ENCODE peak calls at places on chromosomes 11 and 22, in six cellular contexts. One of them, this sample, is unnamed.

GRCh38 chr11:3942956-3943497 is 87.6 kb downstream of the STIM1 start:
- DNase-seq in mucosa of gallbladder: no peak
- DNase-seq in EH: peak; percentile 43
- DNase-seq in colonic mucosa: no peak
- DNase-seq in astrocyte of the spinal cord: no peak
- DNase-seq in endothelial cell: no peak
- DNase-seq in this sample: no peak

GRCh38 chr22:37996079-37996478 is 11.7 kb upstream of the SOX10 start:
- DNase-seq in mucosa of gallbladder: no peak
- DNase-seq in EH: no peak
- DNase-seq in colonic mucosa: no peak
- DNase-seq in astrocyte of the spinal cord: no peak
- DNase-seq in endothelial cell: no peak
- DNase-seq in this sample: no peak

GRCh38 chr11:113773092-113773415 is 438 bp downstream of the ZW10 start:
- DNase-seq in mucosa of gallbladder: no peak
- DNase-seq in EH: peak; percentile 46
- DNase-seq in colonic mucosa: peak; percentile 48
- DNase-seq in astrocyte of the spinal cord: no peak
- DNase-seq in endothelial cell: peak; percentile 35
- DNase-seq in this sample: no peak

GRCh38 chr11:1862588-1863351 is 9.9 kb downstream of the LSP1 start:
- DNase-seq in mucosa of gallbladder: no peak
- DNase-seq in EH: peak; percentile 30
- DNase-seq in colonic mucosa: no peak
- DNase-seq in astrocyte of the spinal cord: peak; percentile 68
- DNase-seq in endothelial cell: no peak
- DNase-seq in this sample: no peak

GRCh38 chr11:47161134-47161854 is 15.4 kb downstream of the ARFGAP2 start:
- DNase-seq in mucosa of gallbladder: peak; percentile 61
- DNase-seq in EH: peak; percentile 77
- DNase-seq in colonic mucosa: peak; percentile 65
- DNase-seq in astrocyte of the spinal cord: peak; percentile 70
- DNase-seq in endothelial cell: peak; percentile 74
- DNase-seq in this sample: no peak

GRCh38 chr11:99316761-99317475 is 296.2 kb downstream of the CNTN5 start:
- DNase-seq in mucosa of gallbladder: no peak
- DNase-seq in EH: no peak
- DNase-seq in colonic mucosa: no peak
- DNase-seq in astrocyte of the spinal cord: peak; percentile 5
- DNase-seq in endothelial cell: no peak
- DNase-seq in this sample: no peak

GRCh38 chr11:10325398-10326079 is 20.7 kb downstream of the ADM start:
- DNase-seq in mucosa of gallbladder: no peak
- DNase-seq in EH: peak; percentile 96
- DNase-seq in colonic mucosa: no peak
- DNase-seq in astrocyte of the spinal cord: peak; percentile 96
- DNase-seq in endothelial cell: no peak
- DNase-seq in this sample: no peak

GRCh38 chr11:59765068-59765770 is 10.0 kb downstream of the STX3 start:
- DNase-seq in mucosa of gallbladder: no peak
- DNase-seq in EH: no peak
- DNase-seq in colonic mucosa: peak; percentile 54
- DNase-seq in astrocyte of the spinal cord: no peak
- DNase-seq in endothelial cell: no peak
- DNase-seq in this sample: no peak

GRCh38 chr11:12090761-12091261 is 19.6 kb upstream of the MICAL2 start:
- DNase-seq in mucosa of gallbladder: peak; percentile 93
- DNase-seq in EH: no peak
- DNase-seq in colonic mucosa: peak; percentile 93
- DNase-seq in astrocyte of the spinal cord: no peak
- DNase-seq in endothelial cell: no peak
- DNase-seq in this sample: no peak

GRCh38 chr11:113603277-113604059 is 102.6 kb downstream of the TMPRSS5 start:
- DNase-seq in mucosa of gallbladder: peak; percentile 11
- DNase-seq in EH: peak; percentile 31
- DNase-seq in colonic mucosa: no peak
- DNase-seq in astrocyte of the spinal cord: peak; percentile 55
- DNase-seq in endothelial cell: no peak
- DNase-seq in this sample: no peak

GRCh38 chr11:120667281-120667680 is 155.7 kb downstream of the GRIK4 start:
- DNase-seq in mucosa of gallbladder: no peak
- DNase-seq in EH: peak; percentile 3
- DNase-seq in colonic mucosa: no peak
- DNase-seq in astrocyte of the spinal cord: no peak
- DNase-seq in endothelial cell: no peak
- DNase-seq in this sample: no peak

GRCh38 chr22:43883719-43884415 is 7.9 kb downstream of the PNPLA5 start:
- DNase-seq in mucosa of gallbladder: no peak
- DNase-seq in EH: no peak
- DNase-seq in colonic mucosa: no peak
- DNase-seq in astrocyte of the spinal cord: no peak
- DNase-seq in endothelial cell: no peak
- DNase-seq in this sample: no peak

GRCh38 chr11:101866619-101867491 is 48.0 kb upstream of the CEP126 start:
- DNase-seq in mucosa of gallbladder: peak; percentile 61
- DNase-seq in EH: peak; percentile 89
- DNase-seq in colonic mucosa: no peak
- DNase-seq in astrocyte of the spinal cord: peak; percentile 28
- DNase-seq in endothelial cell: no peak
- DNase-seq in this sample: no peak

GRCh38 chr11:5197538-5197937 is 2.9 kb downstream of the OR51V1 start:
- DNase-seq in mucosa of gallbladder: no peak
- DNase-seq in EH: peak; percentile 40
- DNase-seq in colonic mucosa: no peak
- DNase-seq in astrocyte of the spinal cord: no peak
- DNase-seq in endothelial cell: no peak
- DNase-seq in this sample: peak; percentile 33

GRCh38 chr22:36798671-36799066 is 18.2 kb downstream of the PVALB start:
- DNase-seq in mucosa of gallbladder: no peak
- DNase-seq in EH: no peak
- DNase-seq in colonic mucosa: no peak
- DNase-seq in astrocyte of the spinal cord: no peak
- DNase-seq in endothelial cell: no peak
- DNase-seq in this sample: no peak

GRCh38 chr11:40230821-40231220 is 1228.6 kb downstream of the LRRC4C start:
- DNase-seq in mucosa of gallbladder: no peak
- DNase-seq in EH: no peak
- DNase-seq in colonic mucosa: no peak
- DNase-seq in astrocyte of the spinal cord: no peak
- DNase-seq in endothelial cell: no peak
- DNase-seq in this sample: no peak

GRCh38 chr11:120400564-120401364 is 64.6 kb downstream of the ARHGEF12 start:
- DNase-seq in mucosa of gallbladder: peak; percentile 38
- DNase-seq in EH: peak; percentile 98
- DNase-seq in colonic mucosa: peak; percentile 43
- DNase-seq in astrocyte of the spinal cord: peak; percentile 98
- DNase-seq in endothelial cell: no peak
- DNase-seq in this sample: peak; percentile 92

GRCh38 chr22:46414704-46415103 is 79.2 kb downstream of the TRMU start:
- DNase-seq in mucosa of gallbladder: no peak
- DNase-seq in EH: no peak
- DNase-seq in colonic mucosa: no peak
- DNase-seq in astrocyte of the spinal cord: no peak
- DNase-seq in endothelial cell: no peak
- DNase-seq in this sample: no peak

GRCh38 chr22:48282804-48283203 is 1520.4 kb downstream of the TBC1D22A start:
- DNase-seq in mucosa of gallbladder: no peak
- DNase-seq in EH: no peak
- DNase-seq in colonic mucosa: no peak
- DNase-seq in astrocyte of the spinal cord: no peak
- DNase-seq in endothelial cell: no peak
- DNase-seq in this sample: no peak

GRCh38 chr22:17772249-17772962 is 1.9 kb downstream of the BID start:
- DNase-seq in mucosa of gallbladder: no peak
- DNase-seq in EH: peak; percentile 61
- DNase-seq in colonic mucosa: no peak
- DNase-seq in astrocyte of the spinal cord: no peak
- DNase-seq in endothelial cell: no peak
- DNase-seq in this sample: no peak

GRCh38 chr11:111911563-111912401 is at the start of gene CRYAB:
- DNase-seq in mucosa of gallbladder: peak; percentile 67
- DNase-seq in EH: peak; percentile 100
- DNase-seq in colonic mucosa: peak; percentile 54
- DNase-seq in astrocyte of the spinal cord: peak; percentile 49
- DNase-seq in endothelial cell: no peak
- DNase-seq in this sample: peak; percentile 95

GRCh38 chr11:117229931-117230285 is 2.0 kb downstream of the PCSK7 start:
- DNase-seq in mucosa of gallbladder: no peak
- DNase-seq in EH: no peak
- DNase-seq in colonic mucosa: no peak
- DNase-seq in astrocyte of the spinal cord: no peak
- DNase-seq in endothelial cell: no peak
- DNase-seq in this sample: no peak

GRCh38 chr11:3867209-3868071 is 12.0 kb downstream of the STIM1 start:
- DNase-seq in mucosa of gallbladder: peak; percentile 20
- DNase-seq in EH: no peak
- DNase-seq in colonic mucosa: no peak
- DNase-seq in astrocyte of the spinal cord: no peak
- DNase-seq in endothelial cell: no peak
- DNase-seq in this sample: no peak

GRCh38 chr11:111734383-111735261 is 31.6 kb downstream of the PPP2R1B start:
- DNase-seq in mucosa of gallbladder: no peak
- DNase-seq in EH: peak; percentile 9
- DNase-seq in colonic mucosa: no peak
- DNase-seq in astrocyte of the spinal cord: peak; percentile 50
- DNase-seq in endothelial cell: no peak
- DNase-seq in this sample: no peak

GRCh38 chr11:32884770-32885384 is 7.7 kb upstream of the QSER1 start:
- DNase-seq in mucosa of gallbladder: no peak
- DNase-seq in EH: peak; percentile 40
- DNase-seq in colonic mucosa: no peak
- DNase-seq in astrocyte of the spinal cord: no peak
- DNase-seq in endothelial cell: no peak
- DNase-seq in this sample: no peak

GRCh38 chr11:61293869-61294716 is 1.0 kb downstream of the VWCE start:
- DNase-seq in mucosa of gallbladder: peak; percentile 24
- DNase-seq in EH: peak; percentile 50
- DNase-seq in colonic mucosa: no peak
- DNase-seq in astrocyte of the spinal cord: peak; percentile 33
- DNase-seq in endothelial cell: peak; percentile 26
- DNase-seq in this sample: no peak

GRCh38 chr11:74288161-74288560 is 23.3 kb downstream of the P4HA3 start:
- DNase-seq in mucosa of gallbladder: no peak
- DNase-seq in EH: peak; percentile 94
- DNase-seq in colonic mucosa: no peak
- DNase-seq in astrocyte of the spinal cord: peak; percentile 95
- DNase-seq in endothelial cell: no peak
- DNase-seq in this sample: peak; percentile 92

GRCh38 chr22:41998361-41999261 is at the start of gene WBP2NL:
- DNase-seq in mucosa of gallbladder: peak; percentile 92
- DNase-seq in EH: peak; percentile 66
- DNase-seq in colonic mucosa: peak; percentile 91
- DNase-seq in astrocyte of the spinal cord: peak; percentile 80
- DNase-seq in endothelial cell: no peak
- DNase-seq in this sample: no peak

GRCh38 chr22:47299211-47299878 is 536.9 kb downstream of the TBC1D22A start:
- DNase-seq in mucosa of gallbladder: no peak
- DNase-seq in EH: no peak
- DNase-seq in colonic mucosa: no peak
- DNase-seq in astrocyte of the spinal cord: no peak
- DNase-seq in endothelial cell: no peak
- DNase-seq in this sample: no peak

GRCh38 chr22:17234144-17234623 is 14.9 kb upstream of the ADA2 start:
- DNase-seq in mucosa of gallbladder: no peak
- DNase-seq in EH: peak; percentile 1
- DNase-seq in colonic mucosa: no peak
- DNase-seq in astrocyte of the spinal cord: no peak
- DNase-seq in endothelial cell: peak; percentile 50
- DNase-seq in this sample: no peak

GRCh38 chr11:48006301-48006992 is 26.1 kb downstream of the PTPRJ start:
- DNase-seq in mucosa of gallbladder: no peak
- DNase-seq in EH: peak; percentile 64
- DNase-seq in colonic mucosa: no peak
- DNase-seq in astrocyte of the spinal cord: peak; percentile 77
- DNase-seq in endothelial cell: no peak
- DNase-seq in this sample: no peak

GRCh38 chr22:20117656-20118571 is 888 bp upstream of the TRMT2A start:
- DNase-seq in mucosa of gallbladder: peak; percentile 22
- DNase-seq in EH: peak; percentile 32
- DNase-seq in colonic mucosa: no peak
- DNase-seq in astrocyte of the spinal cord: no peak
- DNase-seq in endothelial cell: no peak
- DNase-seq in this sample: no peak

GRCh38 chr11:39461065-39461464 is 1998.4 kb downstream of the LRRC4C start:
- DNase-seq in mucosa of gallbladder: no peak
- DNase-seq in EH: no peak
- DNase-seq in colonic mucosa: no peak
- DNase-seq in astrocyte of the spinal cord: no peak
- DNase-seq in endothelial cell: no peak
- DNase-seq in this sample: no peak

GRCh38 chr22:41900652-41901312 is 14.1 kb downstream of the SHISA8 start:
- DNase-seq in mucosa of gallbladder: no peak
- DNase-seq in EH: no peak
- DNase-seq in colonic mucosa: no peak
- DNase-seq in astrocyte of the spinal cord: no peak
- DNase-seq in endothelial cell: no peak
- DNase-seq in this sample: no peak

GRCh38 chr11:67996051-67996450 is 7.8 kb downstream of the UNC93B1 start:
- DNase-seq in mucosa of gallbladder: no peak
- DNase-seq in EH: no peak
- DNase-seq in colonic mucosa: no peak
- DNase-seq in astrocyte of the spinal cord: no peak
- DNase-seq in endothelial cell: no peak
- DNase-seq in this sample: no peak

GRCh38 chr11:114301088-114301487 is 4.9 kb downstream of the NNMT start:
- DNase-seq in mucosa of gallbladder: no peak
- DNase-seq in EH: no peak
- DNase-seq in colonic mucosa: no peak
- DNase-seq in astrocyte of the spinal cord: no peak
- DNase-seq in endothelial cell: no peak
- DNase-seq in this sample: no peak

GRCh38 chr11:5291207-5291838 is 10.4 kb downstream of the OR51B4 start:
- DNase-seq in mucosa of gallbladder: no peak
- DNase-seq in EH: peak; percentile 48
- DNase-seq in colonic mucosa: no peak
- DNase-seq in astrocyte of the spinal cord: peak; percentile 52
- DNase-seq in endothelial cell: no peak
- DNase-seq in this sample: no peak

This sample was measured in AG04449.